ENCODE peak calls at places on chromosome 10, in four cellular contexts. A is HCT116, J is HepG2, Y is K562. V is an unnamed sample.

GRCh38 chr10:132115736-132116135 is 50.0 kb downstream of the JAKMIP3 start:
- DNase-seq in Y (no peak), A (no peak), J (no peak), V (no peak)

GRCh38 chr10:120011359-120012132 is 119.0 kb downstream of the SEC23IP start:
- DNase-seq in J (no peak), A (no peak), Y (no peak), V (no peak)

GRCh38 chr10:3104251-3104918 is 37.0 kb downstream of the PFKP start:
- DNase-seq in J (no peak), Y (no peak), A (no peak), V (no peak)

GRCh38 chr10:32239770-32240169 is 107.2 kb downstream of the EPC1 start:
- DNase-seq in A (no peak), J (no peak), Y (no peak), V (no peak)

GRCh38 chr10:4825456-4825867 is 545 bp upstream of the AKR1E2 start:
- DNase-seq in J (no peak), A (no peak), Y (no peak), V (no peak)

GRCh38 chr10:6347391-6347951 is 144.7 kb downstream of the PFKFB3 start:
- DNase-seq in J (no peak), A (no peak), Y (no peak), V (no peak)

GRCh38 chr10:112872728-112873127 is 77.3 kb upstream of the TCF7L2 start:
- DNase-seq in J (no peak), Y (no peak), A (peak; percentile 18), V (no peak)

GRCh38 chr10:32332299-32332750 is 14.6 kb downstream of the EPC1 start:
- DNase-seq in Y (no peak), A (no peak), J (no peak), V (no peak)

GRCh38 chr10:96415896-96416554 is 57.2 kb upstream of the OPALIN start:
- DNase-seq in J (no peak), A (no peak), Y (no peak), V (no peak)

GRCh38 chr10:113385021-113385975 is 167.6 kb upstream of the HABP2 start:
- DNase-seq in A (peak; percentile 85), Y (peak; percentile 29), J (peak; percentile 71), V (peak; percentile 51)

GRCh38 chr10:32132357-32132756 is 76.1 kb upstream of the KIF5B start:
- DNase-seq in Y (peak; percentile 31), A (no peak), J (no peak), V (no peak)

GRCh38 chr10:116470768-116471415 is 43.2 kb downstream of the PNLIPRP3 start:
- DNase-seq in A (peak; percentile 33), Y (peak; percentile 7), J (peak; percentile 20), V (no peak)

GRCh38 chr10:47239211-47239610 is 60.8 kb upstream of the GDF10 start:
- DNase-seq in J (no peak), A (no peak), Y (no peak), V (no peak)

GRCh38 chr10:33349273-33349672 is 14.8 kb upstream of the NRP1 start:
- DNase-seq in J (no peak), A (no peak), Y (no peak), V (no peak)

GRCh38 chr10:113739577-113739976 is 11.9 kb upstream of the PLEKHS1 start:
- DNase-seq in A (no peak), Y (no peak), J (no peak), V (no peak)

GRCh38 chr10:16901102-16901501 is 83.9 kb upstream of the RSU1 start:
- DNase-seq in A (no peak), Y (no peak), J (no peak), V (no peak)

GRCh38 chr10:72847681-72848080 is 45.9 kb upstream of the OIT3 start:
- DNase-seq in A (no peak), J (no peak), Y (no peak), V (no peak)

GRCh38 chr10:128626397-128627060 is 500.3 kb upstream of the MKI67 start:
- DNase-seq in Y (no peak), A (no peak), J (no peak), V (no peak)

GRCh38 chr10:21257919-21258318 is 267.6 kb downstream of the SKIDA1 start:
- DNase-seq in A (no peak), J (no peak), Y (no peak), V (no peak)

DNA sequence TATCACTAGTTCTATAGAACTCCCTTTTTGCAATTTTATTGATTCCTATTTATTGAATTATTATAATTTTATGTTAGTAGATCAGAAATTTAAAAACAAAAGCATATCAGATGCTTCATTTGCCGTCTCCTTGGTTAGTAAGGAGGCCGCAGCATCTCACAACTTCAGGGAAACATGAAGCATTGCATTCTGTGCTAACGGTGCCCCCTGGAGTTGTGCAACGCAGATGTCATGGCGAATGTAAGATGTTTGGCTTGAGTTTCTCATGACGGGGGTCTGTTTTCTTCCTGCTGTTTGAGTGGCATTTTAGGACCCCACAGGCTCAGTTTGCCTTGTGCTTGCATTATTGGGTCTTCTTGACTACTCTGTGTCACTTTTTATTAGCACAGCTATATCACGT is 124.8 kb downstream of the CNNM2 start:
- DNase-seq in J (no peak), A (no peak), Y (no peak), V (no peak)
- TF ChIP-seq CTCF in J (peak; percentile 44), A (no peak), Y (peak; percentile 4), V (peak; percentile 39)

DNA sequence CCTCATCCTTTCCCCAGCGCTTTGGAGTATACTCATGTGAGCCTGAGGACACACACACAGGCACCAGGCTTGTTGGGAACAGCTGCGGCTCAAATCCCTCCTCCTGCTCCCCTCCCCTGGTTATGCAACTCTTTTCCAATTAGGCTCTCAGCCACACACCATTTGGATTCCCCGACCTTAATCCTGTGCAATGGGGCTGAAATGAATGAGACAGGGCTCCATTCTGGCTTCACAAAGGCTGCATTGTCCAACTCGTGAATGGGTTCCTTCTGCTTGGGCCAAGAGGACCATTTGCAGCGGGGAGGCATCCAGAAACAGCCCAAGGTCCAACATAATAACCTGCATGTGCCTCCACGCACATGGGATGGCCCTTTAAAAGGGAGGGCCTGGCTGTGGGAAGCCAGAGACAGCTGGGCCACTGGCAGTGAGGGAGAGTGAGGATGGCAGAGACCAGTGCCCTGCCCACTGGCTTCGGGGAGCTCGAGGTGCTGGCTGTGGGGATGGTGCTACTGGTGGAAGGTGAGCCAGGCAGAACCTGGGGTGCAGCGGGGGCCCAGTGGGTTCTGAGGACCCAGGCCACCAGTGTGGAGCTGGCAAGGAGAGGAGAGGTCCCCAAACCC is at the start of gene RGR:
- DNase-seq in A (no peak), Y (no peak), J (peak; percentile 75), V (no peak)
- TF ChIP-seq TCF7L2 in A (no peak), Y (no peak), J (no peak), V (no peak)

DNA sequence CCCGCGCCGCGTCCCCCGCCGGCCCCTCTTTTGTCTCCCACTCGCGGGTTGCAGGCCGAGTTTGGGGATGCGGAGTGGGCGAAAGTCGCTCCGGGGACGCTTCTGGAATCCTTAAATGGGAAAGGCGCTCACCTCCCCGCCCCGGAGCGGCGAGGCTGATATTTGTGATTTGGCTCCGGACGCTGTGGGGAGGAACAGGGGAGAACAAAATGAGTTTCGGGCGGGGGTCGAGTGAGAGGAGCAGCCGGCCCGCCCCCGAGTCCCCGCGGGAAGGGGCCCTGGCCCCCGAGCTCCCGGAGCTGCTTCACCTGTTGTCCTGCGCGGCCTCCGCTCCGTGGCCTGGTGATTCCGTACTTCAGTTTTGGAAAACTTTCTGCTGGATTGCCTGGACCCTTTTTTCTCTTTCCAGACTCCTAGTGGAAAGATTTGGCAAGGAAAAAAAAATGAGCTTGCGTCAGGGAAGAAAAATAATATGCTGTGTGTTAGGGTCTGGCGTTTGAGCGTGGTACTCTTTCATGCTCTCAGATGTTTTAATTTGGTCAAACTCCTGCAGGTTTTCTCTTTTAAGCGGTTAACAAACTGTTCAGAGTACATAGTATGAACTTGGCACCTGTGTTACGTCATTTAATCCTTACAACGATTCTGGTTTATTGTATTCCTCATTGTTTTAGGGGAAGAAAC is 831 bp downstream of the BMPR1A start:
- DNase-seq in Y (peak; percentile 17), A (peak; percentile 29), J (peak; percentile 62), V (no peak)
- TF ChIP-seq CTCF in Y (no peak), A (no peak), J (no peak), V (no peak)

DNA sequence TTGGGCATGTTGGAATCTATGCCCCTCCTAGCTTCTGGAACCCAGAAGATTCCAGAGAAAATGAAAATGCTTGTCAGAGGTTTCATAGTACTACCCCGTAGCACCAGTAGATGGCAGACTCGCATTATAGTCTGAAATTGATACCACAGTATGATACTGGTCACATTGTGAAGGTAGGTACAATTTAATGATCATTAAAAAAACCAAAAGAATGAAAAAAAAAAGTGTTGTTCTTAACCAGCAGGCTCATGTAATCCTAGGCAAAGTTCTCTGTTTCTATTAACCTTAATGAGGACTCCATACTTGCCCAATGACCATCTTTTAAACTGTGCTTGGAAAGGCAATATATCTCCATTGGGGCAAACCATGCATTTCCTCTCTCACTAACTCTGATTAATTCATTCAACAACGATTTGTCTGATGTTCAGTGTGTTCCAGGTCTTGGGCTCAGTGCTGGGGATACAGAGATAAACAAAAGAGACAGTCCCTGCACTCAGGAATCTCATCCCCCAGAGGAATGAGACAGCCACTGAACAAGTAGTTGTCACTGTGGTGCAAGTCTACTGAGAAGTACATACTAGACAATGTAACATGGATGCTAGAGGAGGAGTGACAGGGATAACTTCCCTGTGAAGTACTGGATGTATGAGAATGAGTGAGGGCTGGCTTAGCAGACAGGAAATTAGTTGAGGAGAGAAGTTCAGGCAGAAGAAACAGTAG is 223.5 kb upstream of the PHYHIPL start:
- DNase-seq in J (peak; percentile 53), A (peak; percentile 24), Y (peak; percentile 46), V (peak; percentile 25)
- TF ChIP-seq TCF7L2 in J (no peak), A (no peak), Y (no peak), V (no peak)

GRCh38 chr10:93813507-93814465 is 56.0 kb downstream of the LGI1 start:
- DNase-seq in J (peak; percentile 32), Y (no peak), A (peak; percentile 64), V (no peak)

GRCh38 chr10:93812664-93813338 is 55.1 kb downstream of the LGI1 start:
- DNase-seq in Y (no peak), A (no peak), J (no peak), V (no peak)

GRCh38 chr10:93816123-93816747 is 58.5 kb downstream of the LGI1 start:
- DNase-seq in Y (peak; percentile 14), A (peak; percentile 60), J (peak; percentile 9), V (no peak)

GRCh38 chr10:93818086-93818485 is 60.4 kb downstream of the LGI1 start:
- DNase-seq in Y (no peak), J (no peak), A (no peak), V (no peak)

DNA sequence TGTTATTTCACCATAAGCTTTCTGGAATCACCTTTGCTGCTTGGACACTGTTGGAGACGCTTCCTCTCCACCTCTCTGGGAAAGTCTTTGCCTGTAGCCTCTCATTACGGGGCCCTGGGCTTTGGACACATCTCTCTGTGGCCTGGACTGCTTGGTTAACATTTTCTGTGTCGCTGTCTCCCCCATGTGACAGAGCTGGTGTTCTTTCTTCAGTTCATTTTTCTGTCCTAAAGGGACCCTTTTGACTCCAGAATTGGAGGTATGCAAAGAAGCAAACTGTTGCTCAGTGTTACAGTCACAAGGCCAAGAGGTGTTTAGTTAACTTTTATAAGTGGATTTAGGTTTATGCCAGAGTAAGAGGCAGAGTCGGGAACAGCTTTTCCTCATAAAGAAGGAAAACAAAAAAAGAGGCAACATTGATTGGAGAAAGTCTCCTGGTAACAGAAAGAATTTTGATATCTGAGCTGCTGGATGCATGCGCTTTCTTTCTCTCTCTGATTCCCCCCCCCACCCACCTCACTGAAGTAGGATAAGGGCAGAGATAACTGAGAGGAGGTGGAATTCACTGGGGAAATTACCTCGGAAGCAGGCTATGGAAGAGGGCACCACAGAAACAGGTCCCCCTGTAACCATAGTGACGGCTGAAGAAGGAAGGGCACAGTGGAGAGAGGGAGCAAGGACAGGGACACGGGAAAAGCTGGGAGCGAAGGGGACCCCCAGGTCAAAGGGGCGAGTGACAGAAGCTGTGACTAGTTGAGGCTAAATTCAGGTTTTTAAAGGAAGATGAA is 57.8 kb downstream of the LGI1 start:
- DNase-seq in Y (no peak), A (no peak), J (no peak), V (no peak)
- TF ChIP-seq CTCF in Y (no peak), A (peak; percentile 36), J (peak; percentile 43), V (peak; percentile 18)